ENCODE peak calls at places on chromosome 22, in nine cellular contexts. P, E, O, Z, M, L, C, W and X are unnamed samples.

GRCh38 chr22:31040542-31041398 is 40.3 kb upstream of the SMTN start:
- DNase-seq in P (no peak), E (no peak), O (no peak), Z (no peak), M (no peak), L (no peak), C (no peak), W (no peak), X (no peak)

GRCh38 chr22:17243524-17243923 is 24.3 kb upstream of the ADA2 start:
- DNase-seq in P (no peak), E (no peak), O (no peak), Z (peak; percentile 69), M (peak; percentile 33), L (no peak), C (no peak), W (no peak), X (no peak)

GRCh38 chr22:44365196-44365802 is 52.5 kb upstream of the SHISAL1 start:
- DNase-seq in P (peak; percentile 29), E (no peak), O (no peak), Z (peak; percentile 24), M (peak; percentile 46), L (no peak), C (no peak), W (no peak), X (no peak)

GRCh38 chr22:30224161-30224857 is 22.2 kb downstream of the LIF start:
- DNase-seq in P (no peak), E (no peak), O (no peak), Z (no peak), M (peak; percentile 52), L (no peak), C (no peak), W (no peak), X (no peak)

GRCh38 chr22:17370036-17370765 is 941 bp downstream of the CECR2 start:
- DNase-seq in P (peak; percentile 67), E (no peak), O (no peak), Z (no peak), M (no peak), L (no peak), C (peak; percentile 20), W (peak; percentile 21), X (no peak)

GRCh38 chr22:43823911-43824665 is 12.0 kb upstream of the EFCAB6 start:
- DNase-seq in P (peak; percentile 51), E (no peak), O (no peak), Z (no peak), M (no peak), L (no peak), C (no peak), W (no peak), X (no peak)

GRCh38 chr22:46908641-46909107 is 146.2 kb downstream of the TBC1D22A start:
- DNase-seq in P (no peak), E (no peak), O (no peak), Z (no peak), M (no peak), L (no peak), C (no peak), W (no peak), X (no peak)

GRCh38 chr22:30210235-30210831 is 36.2 kb downstream of the LIF start:
- DNase-seq in P (no peak), E (no peak), O (peak; percentile 63), Z (no peak), M (peak; percentile 88), L (peak; percentile 45), C (peak; percentile 84), W (no peak), X (no peak)

GRCh38 chr22:23248583-23248982 is 68.3 kb downstream of the BCR start:
- DNase-seq in P (no peak), E (no peak), O (peak; percentile 45), Z (no peak), M (peak; percentile 65), L (peak; percentile 42), C (no peak), W (peak; percentile 71), X (no peak)

DNA sequence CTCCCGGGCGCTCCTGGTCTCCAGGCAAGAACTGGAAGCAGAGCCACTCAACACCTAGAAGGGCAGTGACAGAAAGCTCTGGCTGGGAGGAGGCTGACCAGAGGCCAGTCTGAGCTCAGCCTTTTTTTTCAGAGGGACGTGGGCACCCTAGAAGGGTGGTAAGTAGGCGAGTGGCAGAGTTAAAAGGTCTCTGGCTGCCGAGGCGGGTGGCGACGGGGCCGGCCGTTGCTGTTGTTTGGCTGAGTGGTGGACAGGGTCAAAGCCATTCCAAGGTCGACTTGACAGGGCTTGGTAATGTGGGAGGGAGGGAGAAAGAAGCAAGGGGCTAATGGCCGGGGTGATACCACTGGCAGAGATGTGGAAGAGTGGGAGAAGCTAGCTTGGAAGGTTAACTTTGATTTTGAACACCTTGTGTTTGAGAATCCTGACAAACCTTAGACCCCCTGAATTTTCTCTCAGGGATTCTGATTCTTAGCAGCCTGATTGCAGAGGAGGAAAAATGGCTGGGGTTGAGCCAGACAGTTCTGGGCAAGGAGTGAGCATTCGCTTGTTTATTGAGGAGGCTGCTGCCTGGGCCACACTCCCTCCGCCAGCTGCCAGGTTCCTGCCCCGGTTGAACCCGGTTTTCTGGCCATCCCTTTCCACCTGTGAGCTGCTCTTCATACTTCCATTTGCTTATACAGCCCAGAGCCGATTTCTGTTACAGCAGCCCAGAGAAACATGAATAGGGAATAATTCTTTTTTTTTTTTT is 866 bp upstream of the SYCE3 start:
- DNase-seq in P (no peak), E (no peak), O (no peak), Z (no peak), M (no peak), L (no peak), C (no peak), W (peak; percentile 49), X (no peak)
- TF ChIP-seq CTCF in P (no peak), E (no peak), O (no peak), Z (no peak), M (no peak), L (no peak), C (no peak), W (no peak), X (no peak)

GRCh38 chr22:27317156-27317555 is 484.4 kb downstream of the MN1 start:
- DNase-seq in P (no peak), E (no peak), O (no peak), Z (no peak), M (no peak), L (peak; percentile 26), C (peak; percentile 56), W (no peak), X (no peak)
- TF ChIP-seq CTCF in P (no peak), E (no peak), O (no peak), Z (no peak), M (no peak), L (peak; percentile 38), C (peak; percentile 22), W (no peak), X (no peak)

GRCh38 chr22:35454416-35455054 is 54.6 kb downstream of the MCM5 start:
- DNase-seq in P (no peak), E (no peak), O (no peak), Z (no peak), M (no peak), L (no peak), C (no peak), W (no peak), X (no peak)
- TF ChIP-seq CTCF in P (no peak), E (peak; percentile 32), O (no peak), Z (peak; percentile 31), M (peak; percentile 6), L (no peak), C (peak; percentile 8), W (no peak), X (no peak)

GRCh38 chr22:28630185-28630580 is 49.5 kb downstream of the TTC28 start:
- DNase-seq in P (no peak), E (no peak), O (no peak), Z (no peak), M (no peak), L (no peak), C (no peak), W (peak; percentile 56), X (no peak)

GRCh38 chr22:28627791-28628190 is 51.8 kb downstream of the TTC28 start:
- DNase-seq in P (no peak), E (no peak), O (no peak), Z (no peak), M (no peak), L (no peak), C (peak; percentile 8), W (no peak), X (no peak)

GRCh38 chr22:28628766-28629165 is 50.9 kb downstream of the TTC28 start:
- DNase-seq in P (no peak), E (no peak), O (no peak), Z (no peak), M (no peak), L (no peak), C (no peak), W (no peak), X (no peak)

GRCh38 chr22:28629420-28630184 is 50.0 kb downstream of the TTC28 start:
- DNase-seq in P (no peak), E (no peak), O (no peak), Z (no peak), M (peak; percentile 44), L (peak; percentile 30), C (peak; percentile 45), W (no peak), X (no peak)
- TF ChIP-seq CTCF in P (no peak), E (no peak), O (no peak), Z (no peak), M (no peak), L (no peak), C (no peak), W (no peak), X (no peak)

DNA sequence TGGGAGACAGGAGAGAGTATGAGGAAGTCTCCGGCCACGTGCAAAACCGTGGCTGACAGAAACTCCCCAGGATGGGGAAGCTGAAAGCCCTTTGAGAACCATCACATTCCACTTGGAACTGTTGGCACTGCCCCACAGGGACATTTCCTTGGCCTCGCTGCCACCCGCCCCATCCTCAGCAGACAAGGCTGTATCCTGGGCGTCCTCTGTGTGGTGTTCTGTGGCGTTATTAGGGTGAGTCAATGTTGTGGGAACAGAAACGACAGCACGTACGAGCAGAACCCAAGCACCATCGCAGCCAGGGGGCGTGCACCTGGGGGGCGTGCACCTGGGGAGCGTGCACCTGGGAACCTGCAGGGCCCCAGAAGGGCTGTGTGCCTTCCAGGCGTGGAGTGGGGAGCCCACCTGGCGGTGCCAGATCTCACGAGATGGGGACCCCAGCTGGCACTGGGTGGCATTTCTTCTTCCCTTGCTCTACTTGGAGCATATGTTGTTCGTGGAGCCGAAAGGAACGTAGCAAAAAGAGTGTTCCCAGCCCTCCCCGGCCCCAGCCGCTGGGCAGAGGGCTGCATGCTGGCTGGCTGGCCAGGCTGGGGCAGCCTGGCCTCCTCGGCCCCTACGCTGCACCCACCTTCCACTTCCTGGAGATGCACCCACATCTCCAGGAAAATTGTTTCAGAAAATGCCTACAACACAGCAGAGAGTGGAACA is 35.4 kb downstream of the NFAM1 start:
- DNase-seq in P (no peak), E (no peak), O (no peak), Z (no peak), M (peak; percentile 29), L (no peak), C (no peak), W (peak; percentile 60), X (no peak)
- TF ChIP-seq CTCF in P (no peak), E (no peak), O (no peak), Z (no peak), M (peak; percentile 14), L (no peak), C (no peak), W (no peak), X (no peak)

DNA sequence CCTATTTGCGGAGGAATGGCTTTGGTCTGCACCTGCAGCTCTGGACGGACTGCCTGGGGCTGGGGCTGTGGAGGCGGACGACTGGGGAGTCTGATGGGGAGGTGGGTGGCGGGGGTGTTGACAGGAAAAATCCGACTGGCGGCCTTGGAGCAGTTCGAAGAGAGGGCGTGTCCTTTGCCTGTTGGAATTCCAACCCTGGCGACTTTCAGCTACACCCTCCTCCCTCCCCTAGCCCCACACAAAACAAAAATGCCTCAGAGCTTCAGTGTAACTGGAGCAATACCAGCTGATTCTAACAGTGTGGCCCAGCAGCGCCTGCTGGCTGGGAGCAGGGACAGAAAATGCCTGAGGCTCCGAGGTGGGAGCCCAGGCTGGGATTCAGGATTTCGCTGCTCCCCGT is 85.4 kb downstream of the ATXN10 start:
- DNase-seq in P (no peak), E (no peak), O (peak; percentile 46), Z (no peak), M (no peak), L (peak; percentile 51), C (peak; percentile 65), W (peak; percentile 5), X (no peak)
- TF ChIP-seq CTCF in P (no peak), E (no peak), O (no peak), Z (no peak), M (no peak), L (peak; percentile 28), C (peak; percentile 19), W (no peak), X (no peak)